ENCODE peak calls at places on chromosomes 5 and 9, in five cellular contexts. Y, G, B, K and Q are unnamed samples.
A peak's percentile ranks its signal among the peaks of the same experiment; 100 is the strongest.

GRCh38 chr5:168941901-168942300 is 359.0 kb downstream of the SLIT3 start:
- DNase-seq in Y (peak; percentile 47), G (no peak), B (no peak), K (no peak), Q (peak; percentile 43)

GRCh38 chr9:127014210-127014609 is 99.6 kb downstream of the RALGPS1 start:
- DNase-seq in Y (no peak), G (no peak), B (no peak), K (no peak), Q (no peak)

GRCh38 chr9:87725356-87725899 is 491 bp upstream of the CTSL start:
- DNase-seq in Y (peak; percentile 63), G (no peak), B (no peak), K (no peak), Q (no peak)

GRCh38 chr5:1507961-1508678 is 15.6 kb downstream of the LPCAT1 start:
- DNase-seq in Y (no peak), G (peak; percentile 0), B (no peak), K (peak; percentile 36), Q (no peak)

GRCh38 chr9:134959126-134959970 is 41.6 kb upstream of the FCN1 start:
- DNase-seq in Y (peak; percentile 36), G (no peak), B (no peak), K (no peak), Q (no peak)

GRCh38 chr5:10564838-10565784 is 1.2 kb downstream of the ANKRD33B start:
- DNase-seq in Y (peak; percentile 79), G (no peak), B (no peak), K (no peak), Q (peak; percentile 26)

GRCh38 chr5:174752121-174752520 is 27.7 kb downstream of the MSX2 start:
- DNase-seq in Y (no peak), G (no peak), B (no peak), K (no peak), Q (no peak)

GRCh38 chr5:127941646-127942045 is 141.9 kb upstream of the SLC12A2 start:
- DNase-seq in Y (no peak), G (no peak), B (no peak), K (peak; percentile 81), Q (peak; percentile 43)

GRCh38 chr5:14321936-14322335 is 178.8 kb downstream of the TRIO start:
- DNase-seq in Y (no peak), G (no peak), B (no peak), K (no peak), Q (no peak)

GRCh38 chr9:33517373-33517772 is 6.7 kb upstream of the ANKRD18B start:
- DNase-seq in Y (peak; percentile 27), G (no peak), B (no peak), K (no peak), Q (peak; percentile 55)

GRCh38 chr9:87108639-87109038 is 161.3 kb upstream of the GAS1 start:
- DNase-seq in Y (no peak), G (no peak), B (no peak), K (no peak), Q (peak; percentile 46)

GRCh38 chr9:34629492-34629809 is 585 bp upstream of the ARID3C start:
- DNase-seq in Y (peak; percentile 29), G (no peak), B (no peak), K (no peak), Q (no peak)
- H3K27me3 ChIP-seq in Y (peaks cover 80% of the 10 kb centered on the region), G (peaks cover 37% of the 10 kb centered on the region), B (peaks cover 65% of the 10 kb centered on the region), K (peaks cover 27% of the 10 kb centered on the region), Q (peaks cover 35% of the 10 kb centered on the region)

GRCh38 chr9:77014597-77015263 is 4.7 kb upstream of the FOXB2 start:
- DNase-seq in Y (peak; percentile 72), G (no peak), B (no peak), K (no peak), Q (no peak)
- H3K27me3 ChIP-seq in Y (peaks cover 91% of the 10 kb centered on the region), G (peaks cover 29% of the 10 kb centered on the region), B (peaks cover 94% of the 10 kb centered on the region), K (peaks cover 25% of the 10 kb centered on the region), Q (no peaks in the 10 kb centered on the region)

GRCh38 chr5:135033866-135034185 is 202 bp downstream of the PITX1 start:
- DNase-seq in Y (no peak), G (no peak), B (no peak), K (no peak), Q (no peak)

GRCh38 chr5:135034963-135035677 is 1.1 kb upstream of the PITX1 start:
- DNase-seq in Y (peak; percentile 67), G (no peak), B (no peak), K (no peak), Q (no peak)

GRCh38 chr5:135033026-135033861 is 784 bp downstream of the PITX1 start:
- DNase-seq in Y (peak; percentile 89), G (no peak), B (peak; percentile 43), K (peak; percentile 67), Q (peak; percentile 44)

GRCh38 chr5:135035678-135036030 is 1.6 kb upstream of the PITX1 start:
- DNase-seq in Y (no peak), G (no peak), B (no peak), K (no peak), Q (no peak)

GRCh38 chr5:135034186-135034962 is at the start of gene PITX1:
- DNase-seq in Y (peak; percentile 93), G (no peak), B (peak; percentile 69), K (peak; percentile 94), Q (peak; percentile 81)
- H3K27me3 ChIP-seq in Y (peaks cover 97% of the 10 kb centered on the region), G (peaks cover 36% of the 10 kb centered on the region), B (peaks cover 90% of the 10 kb centered on the region), K (peaks cover 12% of the 10 kb centered on the region), Q (no peaks in the 10 kb centered on the region)

DNA sequence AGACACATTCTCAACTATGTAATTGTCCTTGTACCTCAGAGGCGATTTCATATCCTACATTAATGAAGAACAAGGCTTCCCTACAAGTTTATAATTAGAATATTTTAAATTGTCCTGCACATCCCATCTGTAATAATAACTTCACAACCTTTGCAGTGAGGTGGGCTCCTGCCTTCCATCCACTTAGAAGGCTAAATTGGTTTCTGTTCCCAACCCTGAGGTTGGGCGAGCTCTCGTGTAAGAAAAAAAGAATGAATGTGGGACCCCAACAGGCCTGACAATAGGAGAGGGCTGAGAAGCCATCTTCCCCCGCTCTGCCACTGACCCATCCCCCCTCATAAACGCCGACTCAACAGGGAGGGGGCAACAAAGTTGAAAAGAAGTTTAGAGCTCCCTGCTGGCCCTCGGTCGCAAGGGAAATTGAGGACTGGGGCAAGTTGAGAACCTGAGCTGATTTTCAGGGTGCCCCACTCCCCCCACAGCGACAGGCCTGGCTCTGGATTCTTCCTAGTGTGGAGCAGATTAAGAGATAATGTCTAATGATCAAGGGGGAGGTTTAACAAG is 9.4 kb downstream of the BARHL1 start:
- DNase-seq in Y (peak; percentile 84), G (no peak), B (no peak), K (no peak), Q (no peak)
- H3K27me3 ChIP-seq in Y (peaks cover 61% of the 10 kb centered on the region), G (peaks cover 23% of the 10 kb centered on the region), B (peaks cover 52% of the 10 kb centered on the region), K (peaks cover 43% of the 10 kb centered on the region), Q (no peaks in the 10 kb centered on the region)

DNA sequence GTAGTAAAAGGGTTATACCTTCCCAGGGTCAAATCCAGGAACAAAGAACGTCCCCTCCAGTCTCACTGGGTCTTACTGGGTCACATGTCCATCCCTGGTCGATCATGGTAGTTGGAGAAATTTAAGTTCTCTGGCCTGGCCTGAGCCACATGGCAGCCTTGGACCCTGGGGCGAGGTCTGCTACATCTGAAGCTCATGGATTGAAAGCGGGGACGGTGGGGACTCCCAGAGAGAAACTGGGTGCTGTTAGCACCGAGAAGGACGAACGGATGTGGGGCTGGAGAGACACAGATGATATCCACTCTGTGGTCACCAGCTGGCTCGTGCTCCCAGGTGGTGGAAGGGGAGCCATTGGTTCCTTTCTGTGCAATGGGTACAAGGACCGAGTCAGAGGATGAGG is 46.9 kb downstream of the TSPAN17 start:
- DNase-seq in Y (no peak), G (no peak), B (no peak), K (no peak), Q (no peak)
- H3K27me3 ChIP-seq in Y (no peaks in the 10 kb centered on the region), G (peaks cover 12% of the 10 kb centered on the region), B (peaks cover 35% of the 10 kb centered on the region), K (peaks cover 91% of the 10 kb centered on the region), Q (peaks cover 30% of the 10 kb centered on the region)

DNA sequence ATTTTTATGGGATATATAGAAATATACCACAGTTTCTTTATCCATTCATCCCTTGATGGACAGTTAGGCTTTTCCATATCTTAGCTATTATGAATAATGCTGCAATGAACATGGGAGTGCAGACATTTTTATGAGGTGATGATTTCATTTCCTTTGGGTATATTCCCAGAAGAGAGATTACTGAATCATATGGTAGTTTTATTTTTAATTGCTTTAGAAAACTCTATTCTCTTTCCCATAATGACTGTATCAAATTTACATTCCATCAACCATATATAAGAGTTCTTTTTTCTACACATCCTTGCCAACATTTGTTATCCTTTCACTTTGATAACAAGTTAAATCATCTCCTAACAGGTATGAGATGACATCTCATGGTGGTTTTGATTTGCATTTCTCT is 821.6 kb downstream of the TLE1 start:
- DNase-seq in Y (no peak), G (no peak), B (no peak), K (no peak), Q (no peak)
- H3K27me3 ChIP-seq in Y (no peaks in the 10 kb centered on the region), G (no peaks in the 10 kb centered on the region), B (no peaks in the 10 kb centered on the region), K (no peaks in the 10 kb centered on the region), Q (no peaks in the 10 kb centered on the region)

GRCh38 chr5:149140197-149141002 is 893 bp upstream of the ABLIM3 start:
- DNase-seq in Y (no peak), G (no peak), B (no peak), K (no peak), Q (no peak)

GRCh38 chr5:149143470-149143869 is 2.2 kb downstream of the ABLIM3 start:
- DNase-seq in Y (no peak), G (no peak), B (no peak), K (peak; percentile 74), Q (no peak)

GRCh38 chr5:149144637-149145036 is 3.3 kb downstream of the ABLIM3 start:
- DNase-seq in Y (no peak), G (no peak), B (no peak), K (no peak), Q (no peak)

GRCh38 chr5:149141224-149141956 is at the start of gene ABLIM3:
- DNase-seq in Y (peak; percentile 93), G (peak; percentile 57), B (peak; percentile 69), K (peak; percentile 81), Q (no peak)

DNA sequence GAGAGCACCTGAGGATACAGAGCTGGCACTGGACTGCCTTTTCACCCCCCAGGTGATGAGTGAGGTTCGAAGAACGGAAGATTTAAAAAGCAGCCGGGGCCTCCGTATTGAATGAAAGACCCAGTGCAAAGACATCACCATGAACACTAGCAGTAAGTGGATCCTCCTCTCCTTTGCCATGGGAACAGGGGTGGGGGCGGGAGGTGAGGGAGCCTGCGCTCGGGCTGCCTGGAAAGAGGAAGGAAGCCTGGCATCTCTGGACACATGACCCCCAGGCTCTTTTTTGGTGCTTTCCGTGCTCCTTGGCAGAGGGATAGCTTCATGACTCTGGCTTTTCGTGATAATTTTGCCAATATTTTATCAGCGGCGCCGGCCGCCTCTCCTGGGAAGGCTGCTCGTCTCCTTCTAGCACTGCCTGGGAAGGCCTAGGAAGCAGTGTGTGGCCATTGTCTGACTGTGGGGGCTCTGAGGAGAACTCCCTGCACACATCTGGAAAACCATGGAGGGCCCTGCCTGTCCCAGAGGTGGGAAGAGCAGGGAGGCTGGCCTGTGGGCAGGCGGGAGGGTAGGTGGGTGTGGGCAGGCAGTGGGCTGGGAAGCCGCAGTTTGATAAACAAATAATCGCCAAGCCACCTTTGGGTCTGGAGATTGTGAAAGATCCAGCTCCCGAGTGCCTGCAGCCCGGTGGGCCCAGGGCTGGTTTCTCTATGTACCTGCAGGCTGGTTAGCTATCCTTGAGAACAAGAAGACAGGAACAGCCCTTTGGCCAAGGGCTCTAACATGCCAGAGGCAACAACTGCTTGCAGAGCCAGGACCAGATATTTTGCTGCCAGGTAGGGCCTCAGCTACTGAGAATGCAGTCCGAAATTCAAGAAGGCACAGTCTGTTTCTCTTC is 911 bp downstream of the ABLIM3 start:
- DNase-seq in Y (peak; percentile 64), G (no peak), B (no peak), K (no peak), Q (no peak)
- H3K27me3 ChIP-seq in Y (peaks cover 13% of the 10 kb centered on the region), G (peaks cover 8% of the 10 kb centered on the region), B (no peaks in the 10 kb centered on the region), K (no peaks in the 10 kb centered on the region), Q (peaks cover under 1% of the 10 kb centered on the region)